ENCODE peak calls at places on chromosomes 13 and 19, in four cellular contexts. L is B cell, W is H1, Q is PC-9. D is an unnamed sample.

GRCh38 chr13:90891329-90891728 is 456.2 kb upstream of the MIR17HG start:
- DNase-seq in L (no peak), W (no peak), Q (no peak), D (no peak)

GRCh38 chr13:113952983-113953520 is 20.8 kb downstream of the C13orf46 start:
- DNase-seq in Q (no peak), L (no peak), W (no peak), D (no peak)

GRCh38 chr13:28819748-28820098 is 416 bp upstream of the MTUS2 start:
- DNase-seq in W (no peak), L (peak), Q (no peak), D (peak)

GRCh38 chr19:35124098-35125060 is 8.8 kb downstream of the FXYD3 start:
- DNase-seq in W (no peak), Q (peak), L (peak), D (peak)

GRCh38 chr19:34490141-34490766 is 8.7 kb downstream of the WTIP start:
- DNase-seq in Q (no peak), W (no peak), L (no peak), D (peak)

GRCh38 chr13:59250276-59250990 is 913.3 kb downstream of the DIAPH3 start:
- DNase-seq in W (no peak), L (no peak), Q (no peak), D (no peak)

GRCh38 chr13:21620858-21621257 is 16.9 kb upstream of the MICU2 start:
- DNase-seq in W (no peak), Q (no peak), L (no peak), D (no peak)

GRCh38 chr19:50607874-50608785 is 31.6 kb downstream of the SYT3 start:
- DNase-seq in L (peak), W (peak), Q (no peak), D (peak)

GRCh38 chr19:48826606-48827020 is 9.7 kb downstream of the HSD17B14 start:
- DNase-seq in Q (no peak), L (no peak), W (no peak), D (no peak)

GRCh38 chr19:42290523-42291436 is 11.2 kb upstream of the PRR19 start:
- DNase-seq in Q (peak), W (no peak), L (peak), D (no peak)

GRCh38 chr19:49362048-49362925 is at the start of gene TEAD2:
- DNase-seq in L (peak), W (no peak), Q (peak), D (no peak)

GRCh38 chr13:107370036-107370785 is 802.3 kb upstream of the ARGLU1 start:
- DNase-seq in L (no peak), Q (no peak), W (no peak), D (no peak)

GRCh38 chr13:31909889-31910551 is 121.6 kb upstream of the FRY start:
- DNase-seq in W (no peak), Q (peak), L (peak), D (peak)

GRCh38 chr19:956747-957451 is 27.2 kb upstream of the WDR18 start:
- DNase-seq in Q (peak), W (no peak), L (no peak), D (no peak)

GRCh38 chr19:57302020-57302465 is 18.2 kb upstream of the ZNF543 start:
- DNase-seq in L (no peak), Q (peak), W (no peak), D (no peak)

GRCh38 chr19:37979547-37980082 is 72.6 kb downstream of the SIPA1L3 start:
- DNase-seq in L (no peak), Q (peak), W (no peak), D (no peak)

GRCh38 chr13:112790735-112791641 is 101.2 kb downstream of the ATP11A start:
- DNase-seq in L (no peak), W (no peak), Q (no peak), D (no peak)

GRCh38 chr13:112995395-112996091 is 26.5 kb downstream of the MCF2L start:
- DNase-seq in W (no peak), L (no peak), Q (peak), D (no peak)

GRCh38 chr13:92103673-92104296 is 705.4 kb downstream of the GPC5 start:
- DNase-seq in L (no peak), W (no peak), Q (no peak), D (no peak)

GRCh38 chr13:33311040-33311439 is 25.5 kb upstream of the STARD13 start:
- DNase-seq in L (no peak), Q (no peak), W (no peak), D (no peak)

GRCh38 chr13:33307820-33308219 is 22.3 kb upstream of the STARD13 start:
- DNase-seq in L (no peak), Q (no peak), W (no peak), D (no peak)

GRCh38 chr13:33313504-33313903 is 27.9 kb upstream of the STARD13 start:
- DNase-seq in Q (no peak), W (no peak), L (no peak), D (no peak)

GRCh38 chr13:33310245-33311038 is 24.9 kb upstream of the STARD13 start:
- DNase-seq in W (no peak), Q (no peak), L (no peak), D (no peak)

DNA sequence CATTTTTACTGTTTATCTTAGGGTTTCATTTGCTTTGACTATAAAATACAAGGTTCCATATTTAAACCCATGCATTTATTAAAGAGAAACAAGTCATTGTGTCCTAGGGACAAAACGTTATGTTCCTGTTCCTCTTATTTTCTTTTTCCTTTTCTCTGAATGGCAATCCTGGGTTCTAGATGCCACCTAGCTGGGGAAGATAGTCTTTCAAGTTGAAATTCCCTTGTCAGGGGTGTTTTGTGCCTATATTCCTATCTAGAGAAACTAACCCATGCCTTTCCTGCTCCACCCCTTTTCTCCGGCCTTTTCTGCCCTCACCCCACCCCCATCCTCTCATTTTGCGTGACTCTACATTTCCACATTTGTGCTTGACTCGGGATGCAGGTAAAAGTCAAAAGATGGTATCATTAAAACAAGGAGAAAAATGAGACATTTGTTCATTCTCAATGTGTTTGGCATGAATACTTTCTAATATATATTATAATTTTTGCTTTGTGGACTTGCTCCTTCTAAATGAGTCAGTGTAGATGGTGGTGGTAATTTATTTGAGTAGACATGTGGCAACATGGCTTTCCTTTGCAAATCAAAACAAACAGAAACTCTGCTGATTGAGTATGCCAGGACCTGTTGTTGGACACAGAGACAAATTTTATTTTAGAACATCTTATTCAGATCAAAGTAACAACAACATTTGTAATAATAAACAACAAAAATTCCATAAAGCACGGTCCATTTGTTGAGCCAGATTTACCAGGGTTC is 26.8 kb upstream of the STARD13 start:
- DNase-seq in Q (no peak), W (no peak), L (no peak), D (no peak)
- TF ChIP-seq CTCF in Q (no peak), W (peak), L (no peak), D (peak)

DNA sequence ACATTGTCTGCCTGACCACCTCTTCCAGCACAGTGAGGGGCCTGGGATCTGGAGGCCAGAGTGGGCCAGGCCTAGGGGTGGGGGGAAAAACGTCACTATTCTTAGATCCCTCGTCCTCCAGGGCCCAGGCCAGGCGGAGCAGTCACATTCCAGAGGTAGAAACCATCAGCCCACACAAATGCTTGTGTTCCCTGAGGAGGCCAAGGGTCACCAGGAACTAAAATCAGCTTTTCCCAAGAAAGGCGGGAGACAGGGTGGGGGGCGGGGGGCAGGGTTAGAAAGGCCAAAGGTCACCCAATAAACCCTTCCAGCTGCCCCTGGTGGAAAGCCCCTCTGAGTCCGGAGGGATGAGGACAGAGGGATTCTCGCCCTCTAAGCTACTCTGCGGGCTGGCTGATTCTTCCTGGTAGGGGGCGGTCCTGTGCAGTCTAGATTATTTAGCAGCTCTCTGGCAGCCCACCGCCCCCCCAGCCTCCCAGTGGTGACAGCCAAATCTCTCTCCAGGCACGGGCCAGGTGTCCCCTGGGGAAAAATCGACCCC is 23.5 kb upstream of the CCL25 start:
- DNase-seq in L (no peak), Q (no peak), W (no peak), D (no peak)
- TF ChIP-seq CTCF in L (no peak), Q (no peak), W (peak), D (no peak)

GRCh38 chr13:99766641-99767045 is 204.9 kb downstream of the ZIC5 start:
- DNase-seq in W (peak), L (no peak), Q (no peak), D (no peak)
- TF ChIP-seq CTCF in W (peak), L (no peak), Q (peak), D (no peak)

GRCh38 chr13:100674848-100675659 is 459 bp upstream of the TMTC4 start:
- DNase-seq in L (peak), W (peak), Q (peak), D (peak)
- TF ChIP-seq CTCF in L (peak), W (peak), Q (peak), D (peak)

D was measured in GM10248.